ENCODE peak calls at places on chromosome 19, in eight cellular contexts. T, V, J, P, E, K, Z and R are unnamed samples.

GRCh38 chr19:10625003-10625761 is at the start of gene SLC44A2:
- DNase-seq in J (peak; percentile 85), Z (no peak), T (peak; percentile 95), E (no peak), K (peak; percentile 89), P (peak; percentile 86), V (peak; percentile 94), R (peak; percentile 79)

GRCh38 chr19:11182994-11183393 is 14.4 kb downstream of the KANK2 start:
- DNase-seq in T (no peak), K (no peak), J (no peak), P (no peak), Z (no peak), E (no peak), V (no peak), R (no peak)

GRCh38 chr19:1274081-1274851 is 1.1 kb upstream of the FAM174C start:
- DNase-seq in P (no peak), V (no peak), J (no peak), K (no peak), T (peak; percentile 65), Z (no peak), E (no peak), R (no peak)

GRCh38 chr19:688214-688613 is 7.0 kb downstream of the PRSS57 start:
- DNase-seq in E (no peak), Z (no peak), T (no peak), K (no peak), P (no peak), J (no peak), V (no peak), R (no peak)

GRCh38 chr19:7852851-7853759 is 21.1 kb downstream of the PRR36 start:
- DNase-seq in J (peak; percentile 80), E (peak; percentile 63), K (peak; percentile 90), V (peak; percentile 88), P (peak; percentile 54), T (peak; percentile 79), Z (no peak), R (peak; percentile 96)

GRCh38 chr19:51398096-51398704 is 7.8 kb upstream of the C19orf84 start:
- DNase-seq in J (no peak), E (no peak), T (no peak), V (no peak), K (no peak), Z (no peak), P (no peak), R (no peak)

GRCh38 chr19:19627442-19627715 is 641 bp downstream of the LPAR2 start:
- DNase-seq in P (no peak), Z (no peak), E (peak; percentile 45), J (no peak), K (no peak), V (no peak), T (peak; percentile 19), R (no peak)

GRCh38 chr19:38429055-38429810 is 3.2 kb upstream of the RASGRP4 start:
- DNase-seq in E (no peak), V (no peak), T (no peak), J (no peak), P (no peak), K (no peak), Z (no peak), R (no peak)

GRCh38 chr19:40013991-40014390 is 17.1 kb downstream of the ZNF546 start:
- DNase-seq in P (no peak), V (no peak), Z (no peak), K (no peak), J (no peak), E (no peak), T (no peak), R (no peak)

GRCh38 chr19:40006273-40006691 is 9.4 kb downstream of the ZNF546 start:
- DNase-seq in T (no peak), K (no peak), P (no peak), J (no peak), E (no peak), Z (no peak), V (no peak), R (no peak)

GRCh38 chr19:40005670-40006272 is 8.9 kb downstream of the ZNF546 start:
- DNase-seq in P (no peak), Z (no peak), V (no peak), E (no peak), K (no peak), J (no peak), T (no peak), R (no peak)

GRCh38 chr19:40009674-40010073 is 12.8 kb downstream of the ZNF546 start:
- DNase-seq in K (no peak), P (no peak), Z (no peak), E (no peak), J (no peak), T (no peak), V (no peak), R (no peak)
- H3K36me3 ChIP-seq in K (peaks cover 39% of the 10 kb centered on the region), P (peaks cover 85% of the 10 kb centered on the region), Z (peaks cover 47% of the 10 kb centered on the region), E (peaks cover 27% of the 10 kb centered on the region), J (peaks cover 39% of the 10 kb centered on the region), T (peaks cover 17% of the 10 kb centered on the region), V (no peaks in the 10 kb centered on the region), R (no peaks in the 10 kb centered on the region)

GRCh38 chr19:46428278-46429141 is at the start of gene PNMA8C:
- DNase-seq in T (peak; percentile 80), K (peak; percentile 71), J (peak; percentile 51), V (peak; percentile 40), E (peak; percentile 27), P (peak; percentile 75), Z (peak; percentile 66), R (peak; percentile 85)

GRCh38 chr19:46429999-46430398 is 1.3 kb upstream of the PNMA8C start:
- DNase-seq in K (no peak), J (no peak), Z (no peak), V (no peak), T (no peak), P (no peak), E (no peak), R (no peak)

GRCh38 chr19:46426035-46426505 is 2.7 kb downstream of the PNMA8C start:
- DNase-seq in P (no peak), Z (no peak), E (no peak), J (no peak), V (peak; percentile 59), K (no peak), T (no peak), R (no peak)

GRCh38 chr19:46427518-46427917 is 1.2 kb downstream of the PNMA8C start:
- DNase-seq in E (no peak), K (peak; percentile 27), P (no peak), Z (no peak), T (no peak), J (no peak), V (no peak), R (no peak)

DNA sequence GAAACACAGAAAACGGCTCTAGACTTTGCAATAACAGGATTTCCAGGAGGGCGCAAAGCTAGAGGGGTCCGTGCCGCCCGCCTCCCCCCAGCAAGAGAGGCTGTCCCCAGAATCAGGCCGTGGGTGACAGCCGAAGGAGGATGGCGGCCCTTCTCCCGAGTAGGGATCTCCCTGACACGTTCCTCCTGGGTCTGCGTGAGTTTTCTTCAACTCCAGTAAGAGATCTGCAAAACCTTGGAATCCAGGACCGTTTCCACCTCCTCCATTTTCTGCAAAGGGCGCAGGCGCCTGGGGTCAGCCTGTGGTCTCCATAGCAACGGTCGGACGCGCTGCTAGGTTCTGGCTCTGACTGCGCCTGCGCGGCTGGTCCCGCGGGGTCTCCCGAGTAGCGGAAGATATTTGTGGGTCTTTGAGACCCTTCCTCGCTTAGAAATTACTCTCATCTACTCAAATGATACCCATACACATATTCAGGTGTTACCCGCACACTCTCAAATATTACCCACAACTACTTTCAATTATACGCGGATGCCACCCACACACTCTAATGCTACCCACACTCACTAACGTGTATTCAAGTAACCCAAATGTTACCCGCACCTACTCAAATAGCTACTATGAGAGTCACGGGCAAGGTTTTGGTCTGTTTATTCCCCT is 2.1 kb downstream of the PNMA8C start:
- DNase-seq in J (peak; percentile 60), P (peak; percentile 82), K (peak; percentile 76), Z (no peak), E (peak; percentile 30), V (peak; percentile 29), T (peak; percentile 85), R (peak; percentile 74)
- H3K4me3 ChIP-seq in J (no peak overlapping the region), P (peak overlapping the region; percentile 72), K (peak overlapping the region; percentile 60), Z (peak overlapping the region; percentile 76), E (no peak overlapping the region), V (no peak overlapping the region), T (peak overlapping the region; percentile 62), R (peak overlapping the region; percentile 68)

DNA sequence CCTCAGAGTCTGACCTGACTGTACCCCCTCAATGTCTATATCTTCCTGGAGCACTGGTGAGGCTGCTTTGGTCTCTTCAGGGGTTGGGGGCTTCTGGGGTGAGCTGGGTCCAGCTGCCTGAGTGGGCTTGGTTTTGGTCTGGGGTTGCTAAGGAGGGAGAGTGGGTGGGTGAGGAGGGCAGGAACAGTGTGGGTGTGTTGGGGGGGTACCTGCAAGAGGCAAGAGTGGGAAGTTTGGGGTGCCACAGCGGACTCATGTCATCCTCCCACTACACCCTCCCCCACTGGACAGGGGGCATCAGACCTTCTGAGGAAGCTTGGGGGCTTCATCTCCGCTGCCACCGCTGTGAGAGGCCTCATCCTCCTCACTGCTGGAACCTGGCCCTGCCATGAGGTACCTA is 13.6 kb downstream of the ZNF575 start:
- DNase-seq in V (no peak), T (no peak), Z (no peak), J (no peak), E (no peak), K (no peak), P (no peak), R (no peak)
- H3K36me3 ChIP-seq in V (no peaks in the 10 kb centered on the region), T (peaks cover 3% of the 10 kb centered on the region), Z (peaks cover 45% of the 10 kb centered on the region), J (peaks cover 5% of the 10 kb centered on the region), E (peaks cover 32% of the 10 kb centered on the region), K (peaks cover 66% of the 10 kb centered on the region), P (peaks cover 66% of the 10 kb centered on the region), R (no peaks in the 10 kb centered on the region)

GRCh38 chr19:18110833-18111232 is 13.3 kb downstream of the MAST3 start:
- DNase-seq in P (no peak), E (no peak), V (peak; percentile 78), K (peak; percentile 71), Z (no peak), J (peak; percentile 62), T (no peak), R (no peak)

GRCh38 chr19:18107235-18108083 is 9.9 kb downstream of the MAST3 start:
- DNase-seq in V (no peak), T (no peak), Z (no peak), E (no peak), K (peak; percentile 67), P (no peak), J (peak; percentile 57), R (no peak)

GRCh38 chr19:18108897-18109296 is 11.3 kb downstream of the MAST3 start:
- DNase-seq in Z (no peak), V (peak; percentile 63), K (no peak), P (no peak), T (no peak), E (no peak), J (no peak), R (no peak)

GRCh38 chr19:18109363-18109730 is 11.8 kb downstream of the MAST3 start:
- DNase-seq in V (peak; percentile 53), P (no peak), E (no peak), Z (no peak), K (no peak), T (no peak), J (no peak), R (peak; percentile 92)

DNA sequence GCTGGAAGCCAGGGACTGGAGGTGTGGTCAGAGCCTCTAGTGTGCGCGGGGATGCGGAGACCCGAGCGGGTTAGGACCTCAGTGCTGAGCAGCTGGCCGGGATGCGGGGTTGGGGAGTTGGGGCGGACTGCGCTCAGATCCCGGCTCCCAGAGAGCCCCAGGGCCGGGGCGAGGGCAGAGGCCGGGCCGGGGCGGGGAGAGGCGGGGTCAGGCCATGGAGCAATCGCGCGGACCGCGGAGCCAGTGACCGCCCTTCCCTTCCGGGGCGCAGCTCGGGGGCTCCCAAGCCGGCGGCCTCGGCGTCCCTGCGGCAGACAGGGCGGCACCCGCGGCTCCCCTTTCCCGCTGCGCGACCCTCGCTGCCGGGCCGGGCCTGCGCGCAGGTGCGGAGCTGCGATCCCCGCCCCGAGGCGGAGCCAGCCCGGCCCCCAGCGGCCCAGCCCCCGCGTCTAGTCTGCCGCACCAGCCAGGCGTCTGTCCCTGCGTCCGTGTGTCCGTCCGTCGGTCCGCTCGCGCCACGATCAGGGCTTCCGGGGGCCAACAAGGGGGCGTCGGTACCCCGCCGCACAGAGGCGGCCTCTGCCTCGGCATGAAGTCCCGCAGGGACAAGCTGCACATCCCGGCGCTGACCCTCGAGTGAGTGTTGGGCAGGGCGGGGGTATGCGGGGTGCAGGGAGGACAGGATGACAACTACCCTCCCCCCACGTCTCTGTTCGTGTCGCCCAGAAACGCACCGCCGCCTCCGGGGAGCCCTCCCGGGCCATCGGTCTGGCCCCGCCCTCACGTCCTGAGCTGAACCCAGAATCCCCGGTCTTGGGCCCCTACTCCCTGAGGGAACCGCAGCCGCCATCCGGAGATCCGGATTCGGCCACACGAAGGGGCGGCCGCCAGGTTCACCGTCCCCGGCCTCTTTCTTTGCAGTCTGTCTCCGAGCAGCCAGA is 12.4 kb downstream of the MAST3 start:
- DNase-seq in V (peak; percentile 77), E (peak; percentile 49), P (peak; percentile 66), Z (no peak), T (peak; percentile 80), K (peak; percentile 85), J (peak; percentile 54), R (peak; percentile 90)
- H3K4me3 ChIP-seq in V (peak overlapping the region; percentile 57), E (peak overlapping the region; percentile 61), P (peak overlapping the region; percentile 79), Z (peak overlapping the region; percentile 91), T (peak overlapping the region; percentile 76), K (peak overlapping the region; percentile 71), J (peak overlapping the region; percentile 60), R (peak overlapping the region; percentile 76)